ENCODE peak calls at places on chromosomes 7 and 10, in ten cellular contexts. G is astrocyte; W is hepatocyte; Y is CD8-positive, alpha-beta T cell; J is PC-3; F is RWPE2; S is endodermal cell; V is SK-N-SH; A is stomach; R is ovary. Q is an unnamed sample.

GRCh38 chr7:42015413-42015698 is 221.7 kb downstream of the GLI3 start:
- DNase-seq in G (no peak), W (peak), Y (no peak), J (no peak), F (no peak), S (no peak), V (no peak), A (no peak), R (no peak), Q (no peak)

GRCh38 chr7:149868638-149869290 is 5.0 kb upstream of the ATP6V0E2 start:
- DNase-seq in G (no peak), W (no peak), Y (no peak), J (no peak), F (peak), S (peak), V (peak), A (no peak), R (no peak), Q (no peak)

GRCh38 chr7:162583-163297 is 29.6 kb upstream of the FAM20C start:
- DNase-seq in G (no peak), W (no peak), Y (no peak), J (no peak), F (peak), S (no peak), V (peak), A (no peak), R (peak), Q (no peak)

GRCh38 chr10:44648691-44649090 is 262.4 kb upstream of the TMEM72 start:
- DNase-seq in G (no peak), W (no peak), Y (no peak), J (no peak), F (no peak), S (no peak), V (no peak), A (no peak), R (no peak), Q (no peak)

GRCh38 chr7:131284702-131285419 is 42.8 kb upstream of the MKLN1 start:
- DNase-seq in G (peak), W (peak), Y (no peak), J (no peak), F (no peak), S (no peak), V (no peak), A (peak), R (peak), Q (no peak)

GRCh38 chr7:734808-735207 is 7.7 kb upstream of the PRKAR1B start:
- DNase-seq in G (no peak), W (no peak), Y (no peak), J (no peak), F (no peak), S (no peak), V (no peak), A (no peak), R (no peak), Q (no peak)

GRCh38 chr7:149071641-149072437 is 18.7 kb downstream of the ZNF786 start:
- DNase-seq in G (no peak), W (peak), Y (peak), J (no peak), F (no peak), S (peak), V (peak), A (no peak), R (peak), Q (no peak)

GRCh38 chr10:100510533-100511308 is 8.9 kb downstream of the SEC31B start:
- DNase-seq in G (no peak), W (no peak), Y (peak), J (peak), F (no peak), S (no peak), V (no peak), A (peak), R (no peak), Q (peak)

GRCh38 chr7:106218546-106218945 is 66.2 kb downstream of the NAMPT start:
- DNase-seq in G (no peak), W (no peak), Y (no peak), J (no peak), F (no peak), S (no peak), V (no peak), A (no peak), R (no peak), Q (no peak)

GRCh38 chr10:51156913-51157312 is 82.6 kb downstream of the PRKG1 start:
- DNase-seq in G (peak), W (no peak), Y (no peak), J (peak), F (no peak), S (no peak), V (no peak), A (no peak), R (no peak), Q (no peak)

GRCh38 chr10:70462349-70462984 is 16.1 kb upstream of the PALD1 start:
- DNase-seq in G (no peak), W (no peak), Y (no peak), J (peak), F (no peak), S (peak), V (peak), A (peak), R (peak), Q (no peak)

GRCh38 chr10:22518167-22518724 is 172.9 kb downstream of the SPAG6 start:
- DNase-seq in G (peak), W (no peak), Y (no peak), J (no peak), F (no peak), S (no peak), V (no peak), A (no peak), R (no peak), Q (no peak)

GRCh38 chr10:71693377-71693776 is 26.2 kb downstream of the C10orf105 start:
- DNase-seq in G (no peak), W (no peak), Y (no peak), J (peak), F (no peak), S (no peak), V (no peak), A (no peak), R (no peak), Q (no peak)

GRCh38 chr7:2621061-2621828 is 10.5 kb upstream of the TTYH3 start:
- DNase-seq in G (peak), W (peak), Y (no peak), J (peak), F (no peak), S (peak), V (no peak), A (peak), R (peak), Q (no peak)

GRCh38 chr7:132654150-132654549 is 77.9 kb upstream of the PLXNA4 start:
- DNase-seq in G (no peak), W (no peak), Y (no peak), J (peak), F (no peak), S (peak), V (no peak), A (no peak), R (no peak), Q (peak)
- TF ChIP-seq CTCF in G (peak), W (peak), Y (no peak), J (peak), F (no peak), S (peak), V (peak), A (no peak), R (no peak), Q (peak)

DNA sequence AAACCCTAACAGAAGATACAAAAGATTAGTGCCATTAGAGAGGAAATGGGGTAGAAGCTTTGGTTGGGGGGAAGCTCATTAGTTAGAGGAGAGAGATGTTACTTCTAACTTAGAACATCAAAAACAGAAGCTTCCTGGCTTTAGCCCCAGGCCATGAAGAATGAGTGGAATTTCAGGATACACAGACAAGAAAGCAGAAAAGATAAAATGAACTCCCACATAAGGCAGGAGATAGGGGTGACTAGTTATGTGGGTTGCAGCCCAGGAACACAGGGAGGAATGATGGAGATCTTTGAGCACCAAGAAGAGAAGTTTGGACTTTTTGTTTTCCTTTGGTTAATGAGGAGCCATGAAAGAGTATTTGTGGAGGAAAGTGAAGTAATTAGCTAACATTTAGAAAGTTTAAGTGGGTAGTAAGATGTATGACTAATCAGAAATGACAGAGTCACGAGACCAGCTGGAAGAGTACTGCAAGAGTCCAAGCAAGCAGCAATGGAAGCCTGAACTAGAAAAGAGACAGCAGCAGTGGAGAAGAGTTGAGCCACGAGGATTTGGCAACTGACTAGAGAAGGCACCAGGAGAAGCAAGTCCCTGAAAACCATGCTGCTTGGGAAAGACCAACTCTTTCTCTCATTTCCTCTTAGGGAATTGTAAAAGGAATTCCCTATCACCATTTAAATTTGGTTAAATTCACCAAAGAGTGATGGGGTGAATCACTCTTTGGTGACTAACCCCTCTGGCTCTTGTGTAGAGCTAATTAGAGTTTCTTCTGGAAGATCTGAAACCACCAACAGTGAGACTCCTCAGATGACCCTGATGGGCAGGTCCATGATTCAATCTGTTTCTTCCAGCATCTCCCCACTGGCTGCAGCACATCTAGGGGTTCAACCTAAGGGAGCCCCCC is 131.9 kb downstream of the KCNMA1 start:
- DNase-seq in G (peak), W (peak), Y (no peak), J (peak), F (no peak), S (no peak), V (no peak), A (no peak), R (no peak), Q (peak)
- H3K27ac ChIP-seq in G (peak), W (peak), Y (no peak), J (peak), F (peak), S (no peak), V (peak), A (no peak), R (no peak), Q (peak)

GRCh38 chr10:30051220-30051619 is 8.2 kb downstream of the JCAD start:
- DNase-seq in G (no peak), W (no peak), Y (no peak), J (no peak), F (no peak), S (no peak), V (no peak), A (no peak), R (no peak), Q (no peak)
- TF ChIP-seq CTCF in G (no peak), W (no peak), Y (no peak), J (no peak), F (no peak), S (no peak), V (no peak), A (no peak), R (no peak), Q (no peak)

DNA sequence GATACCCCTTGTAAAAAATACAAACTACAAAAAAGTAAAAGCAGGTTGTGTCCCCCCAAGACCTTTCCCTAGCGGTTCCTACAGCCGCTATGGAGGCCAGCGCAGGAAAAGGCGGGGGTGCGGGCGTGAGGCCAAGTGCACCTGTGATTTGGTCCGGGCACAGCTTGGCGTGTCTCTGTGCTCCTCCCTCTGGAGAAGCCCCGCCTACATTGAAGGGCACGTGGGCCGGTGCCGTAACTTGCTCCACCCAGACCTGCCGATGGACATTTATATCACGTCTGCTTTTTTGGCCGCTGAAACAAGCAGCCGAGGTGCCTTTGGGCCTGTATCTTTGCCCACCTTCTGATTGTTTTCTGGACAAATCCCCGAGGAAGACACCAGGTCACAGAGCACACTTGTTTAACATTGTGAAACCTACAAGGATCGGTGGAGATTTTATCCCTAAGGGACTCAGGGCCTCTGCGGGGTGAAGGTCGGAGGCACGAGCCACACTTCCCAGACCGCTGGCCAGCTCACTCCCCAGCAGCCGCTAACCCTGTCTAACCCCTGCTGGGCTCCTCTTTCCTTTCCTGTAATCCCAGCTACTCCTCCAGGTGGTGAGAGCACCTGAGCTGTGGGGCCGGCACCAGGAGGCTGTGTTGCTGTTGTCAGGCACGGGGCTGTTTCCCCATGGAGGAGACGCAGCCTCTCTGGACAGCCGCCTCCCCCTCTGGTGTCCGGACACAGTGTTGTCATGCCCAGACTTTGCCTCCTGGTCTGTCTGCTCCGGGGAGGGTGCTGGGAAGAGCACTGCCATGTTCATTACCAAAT is 18.8 kb upstream of the INPP5A start:
- DNase-seq in G (no peak), W (peak), Y (no peak), J (peak), F (peak), S (peak), V (no peak), A (peak), R (peak), Q (peak)
- H3K27ac ChIP-seq in G (no peak), W (peak), Y (no peak), J (peak), F (no peak), S (no peak), V (no peak), A (peak), R (peak), Q (peak)

DNA sequence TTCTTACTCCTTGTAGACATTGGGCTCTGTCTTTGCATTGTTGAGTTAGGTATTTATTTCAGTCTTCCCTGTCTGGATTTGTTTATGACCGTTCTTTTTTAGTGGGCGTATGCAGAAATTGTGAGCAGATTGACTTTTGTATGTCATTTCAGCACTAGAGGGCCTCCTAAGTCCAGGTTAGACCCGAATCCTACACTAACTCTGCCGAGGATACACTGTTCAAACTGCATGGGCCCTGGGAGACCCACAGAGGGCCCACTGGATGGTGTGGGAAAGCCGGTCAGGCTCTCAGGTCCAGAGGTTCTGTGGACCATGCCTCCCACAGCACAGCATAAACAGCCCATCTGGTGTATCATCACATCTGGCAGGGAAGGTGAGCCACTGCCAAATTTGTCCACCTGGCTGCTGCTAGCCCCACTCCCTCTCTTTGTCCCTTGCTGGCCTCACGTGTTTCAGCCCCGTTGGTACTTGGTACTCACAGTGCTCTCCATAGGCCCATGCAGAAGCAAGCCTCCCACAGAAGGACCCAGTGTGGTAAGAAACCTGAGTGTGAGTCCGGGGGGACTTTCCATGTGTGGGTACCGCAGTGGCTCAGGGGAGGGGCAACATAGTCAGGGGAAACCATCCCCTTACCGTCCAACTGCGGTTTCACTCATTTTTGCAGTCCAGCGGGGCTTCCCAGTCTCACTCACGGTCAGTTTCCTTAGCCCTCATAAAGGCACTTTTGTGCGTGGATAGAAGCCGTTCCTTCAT is 112.8 kb downstream of the APBB1IP start:
- DNase-seq in G (no peak), W (no peak), Y (no peak), J (peak), F (no peak), S (peak), V (no peak), A (no peak), R (no peak), Q (no peak)
- TF ChIP-seq CTCF in G (no peak), W (no peak), Y (no peak), J (peak), F (peak), S (peak), V (no peak), A (no peak), R (no peak), Q (no peak)

GRCh38 chr10:114079421-114079820 is 35.8 kb downstream of the ADRB1 start:
- DNase-seq in G (no peak), W (no peak), Y (no peak), J (no peak), F (no peak), S (no peak), V (no peak), A (no peak), R (no peak), Q (no peak)
- H3K27ac ChIP-seq in G (no peak), W (no peak), Y (no peak), J (no peak), F (no peak), S (no peak), V (no peak), A (no peak), R (no peak), Q (no peak)

Q was measured in RWPE1.